ENCODE peak calls at places on chromosomes 4 and X, in nine cellular contexts. N is right lobe of liver; Y is HS-5; B is stimulated activated CD8-positive, alpha-beta memory T cell treated with anti-CD3 and anti-CD28 coated beads, Interleukin-4, amount 100 ng/mL, for 24 hours; G is activated CD4-positive, alpha-beta T cell treated with anti-CD3 and anti-CD28 coated beads, Interleukin-2, amount 50 U/mL, for 1 hour; V is adrenal gland; S is PC-3; I is globus pallidus; H is NCI-H1092. U is an unnamed sample.

GRCh38 chrX:39773923-39774803 is 323.6 kb downstream of the BCOR start:
- DNase-seq in N (no peak), Y (no peak), B (no peak), G (peak), V (no peak), S (no peak), I (no peak), H (no peak), U (no peak)

GRCh38 chr4:87559090-87559837 is 30.1 kb upstream of the SPARCL1 start:
- DNase-seq in N (no peak), Y (no peak), B (peak), G (peak), V (no peak), S (peak), I (no peak), H (peak), U (no peak)

GRCh38 chr4:173748353-173748752 is 218.3 kb upstream of the HAND2 start:
- DNase-seq in N (no peak), Y (no peak), B (no peak), G (no peak), V (no peak), S (no peak), I (no peak), H (no peak), U (no peak)

GRCh38 chrX:7062276-7062675 is 85.2 kb upstream of the STS start:
- DNase-seq in N (peak), Y (no peak), B (no peak), G (no peak), V (no peak), S (no peak), I (no peak), H (no peak), U (no peak)

GRCh38 chrX:153537526-153538295 is 20.3 kb downstream of the ATP2B3 start:
- DNase-seq in N (no peak), Y (no peak), B (no peak), G (no peak), V (peak), S (no peak), I (no peak), H (peak), U (no peak)

GRCh38 chrX:66045894-66046293 is 6.0 kb upstream of the VSIG4 start:
- DNase-seq in N (no peak), Y (no peak), B (no peak), G (no peak), V (no peak), S (no peak), I (no peak), H (no peak), U (no peak)

GRCh38 chrX:86805241-86805640 is 657.0 kb downstream of the DACH2 start:
- DNase-seq in N (no peak), Y (no peak), B (no peak), G (no peak), V (no peak), S (no peak), I (no peak), H (no peak), U (no peak)

GRCh38 chr4:114378306-114378903 is 220.2 kb upstream of the UGT8 start:
- DNase-seq in N (no peak), Y (no peak), B (no peak), G (no peak), V (no peak), S (peak), I (no peak), H (no peak), U (no peak)

GRCh38 chrX:110418220-110418856 is 59.7 kb downstream of the RTL9 start:
- DNase-seq in N (no peak), Y (no peak), B (no peak), G (no peak), V (peak), S (peak), I (peak), H (peak), U (no peak)

GRCh38 chrX:72100051-72100755 is 31.5 kb downstream of the RTL5 start:
- DNase-seq in N (no peak), Y (no peak), B (no peak), G (no peak), V (no peak), S (peak), I (no peak), H (no peak), U (no peak)

GRCh38 chr4:185713272-185713671 is 98.7 kb downstream of the SORBS2 start:
- DNase-seq in N (no peak), Y (no peak), B (no peak), G (no peak), V (no peak), S (no peak), I (no peak), H (no peak), U (no peak)

GRCh38 chrX:9339603-9340569 is 125.0 kb upstream of the TBL1X start:
- DNase-seq in N (no peak), Y (no peak), B (no peak), G (peak), V (no peak), S (no peak), I (no peak), H (no peak), U (no peak)

GRCh38 chr4:183182873-183183725 is 84.0 kb downstream of the WWC2 start:
- DNase-seq in N (peak), Y (peak), B (peak), G (peak), V (peak), S (peak), I (no peak), H (peak), U (no peak)

GRCh38 chr4:93313207-93313606 is 515.3 kb upstream of the ATOH1 start:
- DNase-seq in N (no peak), Y (no peak), B (no peak), G (no peak), V (no peak), S (peak), I (no peak), H (no peak), U (no peak)

GRCh38 chr4:38663021-38663800 is 788 bp upstream of the KLF3 start:
- DNase-seq in N (peak), Y (no peak), B (no peak), G (no peak), V (peak), S (no peak), I (no peak), H (no peak), U (peak)

GRCh38 chr4:11698846-11699590 is 270.3 kb upstream of the HS3ST1 start:
- DNase-seq in N (no peak), Y (peak), B (no peak), G (no peak), V (no peak), S (peak), I (no peak), H (no peak), U (no peak)

GRCh38 chr4:186752310-186752709 is 28.7 kb upstream of the FAT1 start:
- DNase-seq in N (no peak), Y (no peak), B (no peak), G (no peak), V (no peak), S (no peak), I (no peak), H (no peak), U (no peak)

U was measured in colonic mucosa.